ENCODE peak calls at places on chromosomes 1 and 21, in seven cellular contexts. One of them, this sample, is unnamed.

GRCh38 chr1:226690460-226690982 is 48.6 kb downstream of the ITPKB start:
- DNase-seq in GM13977: no peak
- DNase-seq in K562: no peak
- DNase-seq in A673: no peak
- DNase-seq in IMR-90: peak; percentile 54
- DNase-seq in AG10803: no peak
- DNase-seq in WTC11: no peak
- DNase-seq in this sample: no peak

GRCh38 chr21:44952929-44953627 is 13.2 kb downstream of the SLX9 start:
- DNase-seq in GM13977: no peak
- DNase-seq in K562: no peak
- DNase-seq in A673: no peak
- DNase-seq in IMR-90: no peak
- DNase-seq in AG10803: no peak
- DNase-seq in WTC11: no peak
- DNase-seq in this sample: no peak

GRCh38 chr1:192809286-192810252 is 730 bp downstream of the RGS2 start:
- DNase-seq in GM13977: no peak
- DNase-seq in K562: peak; percentile 14
- DNase-seq in A673: peak; percentile 68
- DNase-seq in IMR-90: peak; percentile 65
- DNase-seq in AG10803: peak; percentile 38
- DNase-seq in WTC11: peak; percentile 17
- DNase-seq in this sample: no peak

GRCh38 chr1:241488739-241489138 is 30.8 kb downstream of the FH start:
- DNase-seq in GM13977: no peak
- DNase-seq in K562: no peak
- DNase-seq in A673: no peak
- DNase-seq in IMR-90: no peak
- DNase-seq in AG10803: no peak
- DNase-seq in WTC11: no peak
- DNase-seq in this sample: no peak

GRCh38 chr1:116122955-116123757 is 12.0 kb downstream of the MAB21L3 start:
- DNase-seq in GM13977: no peak
- DNase-seq in K562: no peak
- DNase-seq in A673: no peak
- DNase-seq in IMR-90: peak; percentile 77
- DNase-seq in AG10803: peak; percentile 94
- DNase-seq in WTC11: no peak
- DNase-seq in this sample: no peak

GRCh38 chr1:180892272-180892671 is 20.4 kb upstream of the KIAA1614 start:
- DNase-seq in GM13977: no peak
- DNase-seq in K562: no peak
- DNase-seq in A673: no peak
- DNase-seq in IMR-90: no peak
- DNase-seq in AG10803: no peak
- DNase-seq in WTC11: no peak
- DNase-seq in this sample: no peak

GRCh38 chr1:94434339-94435092 is 16.3 kb downstream of the ABCD3 start:
- DNase-seq in GM13977: no peak
- DNase-seq in K562: no peak
- DNase-seq in A673: no peak
- DNase-seq in IMR-90: peak; percentile 55
- DNase-seq in AG10803: peak; percentile 9
- DNase-seq in WTC11: no peak
- DNase-seq in this sample: no peak

GRCh38 chr1:235073968-235074334 is 54.7 kb downstream of the TOMM20 start:
- DNase-seq in GM13977: no peak
- DNase-seq in K562: no peak
- DNase-seq in A673: no peak
- DNase-seq in IMR-90: no peak
- DNase-seq in AG10803: no peak
- DNase-seq in WTC11: no peak
- DNase-seq in this sample: no peak

DNA sequence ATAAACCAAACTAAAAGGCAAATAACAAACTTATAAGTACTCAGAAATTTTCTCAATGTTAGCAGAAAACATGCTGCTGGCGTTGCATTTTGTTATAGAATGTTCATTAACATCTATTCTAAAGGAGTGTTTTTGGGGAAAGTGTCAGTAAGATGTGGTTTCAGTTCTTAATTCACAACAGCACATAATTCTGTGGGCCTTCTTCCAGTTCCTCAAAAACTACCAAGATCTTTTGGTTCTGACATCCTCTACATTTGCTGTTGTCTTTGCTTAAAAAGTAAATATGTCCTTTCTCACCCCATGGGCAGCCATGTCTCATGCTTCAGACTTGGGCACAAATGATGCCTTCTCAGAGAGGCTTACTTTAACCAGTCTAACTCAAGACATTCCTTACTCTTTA is 152.5 kb downstream of the CDC7 start:
- DNase-seq in GM13977: no peak
- DNase-seq in K562: no peak
- DNase-seq in A673: no peak
- DNase-seq in IMR-90: no peak
- DNase-seq in AG10803: no peak
- DNase-seq in WTC11: no peak
- DNase-seq in this sample: peak; percentile 47
- TF ChIP-seq CTCF in GM13977: no peak
- TF ChIP-seq CTCF in K562: no peak
- TF ChIP-seq CTCF in A673: no peak
- TF ChIP-seq CTCF in IMR-90: no peak
- TF ChIP-seq CTCF in AG10803: no peak
- TF ChIP-seq CTCF in WTC11: no peak
- TF ChIP-seq CTCF in this sample: no peak

GRCh38 chr1:21341517-21342078 is 51.3 kb upstream of the ECE1 start:
- DNase-seq in GM13977: no peak
- DNase-seq in K562: no peak
- DNase-seq in A673: no peak
- DNase-seq in IMR-90: no peak
- DNase-seq in AG10803: no peak
- DNase-seq in WTC11: no peak
- DNase-seq in this sample: no peak
- TF ChIP-seq CTCF in GM13977: no peak
- TF ChIP-seq CTCF in K562: no peak
- TF ChIP-seq CTCF in A673: no peak
- TF ChIP-seq CTCF in IMR-90: no peak
- TF ChIP-seq CTCF in AG10803: no peak
- TF ChIP-seq CTCF in WTC11: no peak
- TF ChIP-seq CTCF in this sample: no peak

GRCh38 chr1:203823306-203823705 is 27.9 kb downstream of the ZBED6 start:
- DNase-seq in GM13977: no peak
- DNase-seq in K562: no peak
- DNase-seq in A673: no peak
- DNase-seq in IMR-90: peak; percentile 29
- DNase-seq in AG10803: peak; percentile 82
- DNase-seq in WTC11: no peak
- DNase-seq in this sample: no peak

GRCh38 chr1:203826175-203826574 is 30.8 kb downstream of the ZBED6 start:
- DNase-seq in GM13977: no peak
- DNase-seq in K562: no peak
- DNase-seq in A673: no peak
- DNase-seq in IMR-90: no peak
- DNase-seq in AG10803: no peak
- DNase-seq in WTC11: no peak
- DNase-seq in this sample: no peak

GRCh38 chr1:203828424-203828823 is 33.0 kb upstream of the SNRPE start:
- DNase-seq in GM13977: no peak
- DNase-seq in K562: no peak
- DNase-seq in A673: no peak
- DNase-seq in IMR-90: no peak
- DNase-seq in AG10803: no peak
- DNase-seq in WTC11: no peak
- DNase-seq in this sample: no peak

DNA sequence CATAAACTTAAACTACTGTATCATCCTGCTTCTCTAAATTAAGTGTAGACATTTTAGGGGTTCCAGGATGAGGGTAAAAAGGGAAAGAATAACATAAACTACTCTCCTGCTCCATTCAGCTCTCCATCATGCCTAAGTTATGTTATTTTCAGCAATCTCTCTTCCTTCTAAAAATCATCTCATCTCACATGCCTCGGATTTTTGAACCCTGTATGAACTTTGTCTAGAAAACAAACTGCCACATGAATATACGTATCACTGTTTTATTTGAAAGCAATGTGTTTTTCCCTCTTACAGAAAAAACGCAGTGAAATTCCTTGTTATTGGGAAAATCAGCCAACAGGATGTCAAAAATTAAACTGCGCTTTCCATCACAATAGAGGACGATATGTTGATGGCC is 32.6 kb downstream of the ZBED6 start:
- DNase-seq in GM13977: no peak
- DNase-seq in K562: no peak
- DNase-seq in A673: no peak
- DNase-seq in IMR-90: peak; percentile 35
- DNase-seq in AG10803: no peak
- DNase-seq in WTC11: no peak
- DNase-seq in this sample: no peak
- TF ChIP-seq CTCF in GM13977: no peak
- TF ChIP-seq CTCF in K562: no peak
- TF ChIP-seq CTCF in A673: no peak
- TF ChIP-seq CTCF in IMR-90: no peak
- TF ChIP-seq CTCF in AG10803: no peak
- TF ChIP-seq CTCF in WTC11: no peak
- TF ChIP-seq CTCF in this sample: no peak

DNA sequence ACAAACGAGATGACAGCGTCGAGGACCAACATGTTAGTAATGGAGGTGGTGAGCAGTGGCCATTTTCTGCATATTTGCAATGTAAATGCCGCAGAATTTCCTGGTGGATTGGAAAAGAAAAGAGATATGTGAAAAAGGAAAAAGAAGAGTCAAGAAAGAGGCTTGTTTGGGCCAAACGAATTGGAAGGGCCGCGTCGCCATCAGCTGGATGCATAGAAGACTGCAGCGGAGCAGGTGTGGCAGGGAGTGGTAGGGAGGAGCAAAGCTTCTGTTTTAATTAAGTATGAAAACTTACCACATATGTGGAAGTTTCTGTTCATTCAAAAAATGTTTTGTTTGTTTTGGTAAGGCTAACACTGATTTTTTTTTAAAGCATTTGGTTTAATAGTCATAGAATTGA is 690.7 kb downstream of the NCAM2 start:
- DNase-seq in GM13977: no peak
- DNase-seq in K562: no peak
- DNase-seq in A673: peak; percentile 72
- DNase-seq in IMR-90: peak; percentile 37
- DNase-seq in AG10803: peak; percentile 31
- DNase-seq in WTC11: peak; percentile 61
- DNase-seq in this sample: no peak
- TF ChIP-seq CTCF in GM13977: no peak
- TF ChIP-seq CTCF in K562: peak; percentile 30
- TF ChIP-seq CTCF in A673: peak; percentile 82
- TF ChIP-seq CTCF in IMR-90: peak; percentile 61
- TF ChIP-seq CTCF in AG10803: peak; percentile 55
- TF ChIP-seq CTCF in WTC11: peak; percentile 32
- TF ChIP-seq CTCF in this sample: no peak

DNA sequence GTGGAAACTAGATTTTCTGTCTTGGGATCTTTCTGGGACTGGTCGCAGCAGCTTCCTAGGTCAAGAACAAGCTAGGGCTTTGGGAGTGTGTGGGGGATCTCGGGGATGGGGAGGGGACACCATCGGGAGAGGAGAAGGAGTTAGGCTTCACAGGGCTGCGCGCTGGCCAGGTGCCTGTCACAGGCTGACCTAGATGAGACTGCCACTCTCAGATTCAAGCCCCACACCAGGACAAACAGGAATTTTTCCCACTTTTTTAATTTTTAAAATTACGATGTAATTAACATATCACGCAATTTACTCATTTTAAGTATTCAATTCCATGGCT is 180.6 kb downstream of the CAMTA1 start:
- DNase-seq in GM13977: no peak
- DNase-seq in K562: no peak
- DNase-seq in A673: no peak
- DNase-seq in IMR-90: no peak
- DNase-seq in AG10803: no peak
- DNase-seq in WTC11: no peak
- DNase-seq in this sample: no peak
- TF ChIP-seq CTCF in GM13977: no peak
- TF ChIP-seq CTCF in K562: no peak
- TF ChIP-seq CTCF in A673: no peak
- TF ChIP-seq CTCF in IMR-90: no peak
- TF ChIP-seq CTCF in AG10803: no peak
- TF ChIP-seq CTCF in WTC11: no peak
- TF ChIP-seq CTCF in this sample: no peak

GRCh38 chr1:91763252-91763651 is 122.7 kb downstream of the TGFBR3 start:
- DNase-seq in GM13977: no peak
- DNase-seq in K562: no peak
- DNase-seq in A673: no peak
- DNase-seq in IMR-90: peak; percentile 77
- DNase-seq in AG10803: no peak
- DNase-seq in WTC11: no peak
- DNase-seq in this sample: no peak
- TF ChIP-seq CTCF in GM13977: no peak
- TF ChIP-seq CTCF in K562: no peak
- TF ChIP-seq CTCF in A673: no peak
- TF ChIP-seq CTCF in IMR-90: no peak
- TF ChIP-seq CTCF in AG10803: no peak
- TF ChIP-seq CTCF in WTC11: no peak
- TF ChIP-seq CTCF in this sample: no peak